ENCODE peak calls at places on chromosome 4, in ten cellular contexts. P, D, G, E, F, A, H, C, R and L are unnamed samples. For H3K27me3 and H3K36me3, the result is how much of the 10 kb centered on the place peaks cover.

GRCh38 chr4:186958951-186959350 is 235.3 kb upstream of the FAT1 start:
- DNase-seq in A (no peak), R (no peak), F (no peak), P (no peak), C (no peak), D (no peak), E (no peak), G (no peak), H (no peak), L (no peak)

GRCh38 chr4:123956204-123956603 is 559.6 kb downstream of the SPRY1 start:
- DNase-seq in G (no peak), P (no peak), D (no peak), F (no peak), C (no peak), H (no peak), R (no peak), E (peak), A (no peak), L (no peak)

GRCh38 chr4:185709802-185710486 is 102.0 kb downstream of the SORBS2 start:
- DNase-seq in G (no peak), R (no peak), E (no peak), P (no peak), C (no peak), D (no peak), H (peak), F (no peak), A (no peak), L (no peak)

GRCh38 chr4:89054627-89055026 is 2.4 kb downstream of the FAM13A start:
- DNase-seq in C (peak), G (no peak), A (no peak), E (no peak), F (no peak), R (no peak), H (no peak), P (no peak), D (no peak), L (no peak)

GRCh38 chr4:105162123-105162796 is 15.6 kb downstream of the TET2 start:
- DNase-seq in F (no peak), R (no peak), G (peak), E (no peak), P (no peak), H (no peak), D (peak), A (no peak), C (peak), L (no peak)

GRCh38 chr4:186719925-186720694 is 3.5 kb downstream of the FAT1 start:
- DNase-seq in C (peak), G (peak), F (peak), D (peak), E (no peak), R (no peak), H (peak), P (no peak), A (no peak), L (no peak)

GRCh38 chr4:55507612-55508011 is 39.1 kb downstream of the CLOCK start:
- DNase-seq in F (no peak), H (no peak), P (no peak), E (no peak), D (no peak), C (no peak), A (no peak), R (no peak), G (no peak), L (no peak)

GRCh38 chr4:55444822-55445221 is 49.1 kb downstream of the TMEM165 start:
- DNase-seq in R (no peak), P (no peak), C (peak), A (peak), D (peak), H (peak), E (no peak), F (no peak), G (no peak), L (no peak)

GRCh38 chr4:88618782-88619485 is 26.7 kb downstream of the HERC3 start:
- DNase-seq in F (no peak), C (no peak), A (no peak), G (no peak), H (no peak), R (no peak), D (no peak), P (no peak), E (no peak), L (no peak)

GRCh38 chr4:101191302-101192098 is 155.8 kb downstream of the PPP3CA start:
- DNase-seq in F (no peak), D (no peak), E (peak), C (no peak), P (peak), A (peak), H (no peak), G (peak), R (peak), L (peak)

GRCh38 chr4:85756938-85757337 is 282.0 kb downstream of the ARHGAP24 start:
- DNase-seq in R (no peak), P (no peak), H (peak), E (no peak), F (peak), C (peak), D (peak), G (peak), A (peak), L (no peak)

GRCh38 chr4:110460074-110460761 is 15.7 kb upstream of the ENPEP start:
- DNase-seq in A (no peak), F (no peak), R (no peak), D (no peak), H (no peak), G (no peak), E (no peak), P (no peak), C (no peak), L (no peak)

GRCh38 chr4:42348247-42348646 is 49.0 kb upstream of the SHISA3 start:
- DNase-seq in A (no peak), H (no peak), P (no peak), R (no peak), E (no peak), C (no peak), F (no peak), D (no peak), G (no peak), L (no peak)

GRCh38 chr4:129972257-129972656 is 876.3 kb downstream of the C4orf33 start:
- DNase-seq in E (no peak), R (no peak), H (no peak), C (no peak), D (no peak), A (no peak), P (no peak), G (peak), F (no peak), L (no peak)

GRCh38 chr4:153342751-153343552 is 1.5 kb upstream of the MND1 start:
- DNase-seq in F (no peak), G (no peak), D (no peak), E (no peak), C (no peak), H (no peak), P (no peak), R (no peak), A (no peak), L (no peak)

GRCh38 chr4:121278811-121279368 is 101.9 kb downstream of the QRFPR start:
- DNase-seq in C (no peak), P (no peak), H (no peak), G (no peak), R (no peak), E (no peak), A (no peak), D (no peak), F (no peak), L (no peak)

GRCh38 chr4:48297447-48297846 is 27.8 kb upstream of the TEC start:
- DNase-seq in G (no peak), F (no peak), A (no peak), H (no peak), P (no peak), R (no peak), C (no peak), E (no peak), D (no peak), L (no peak)

GRCh38 chr4:21954406-21954805 is 5.8 kb upstream of the KCNIP4 start:
- DNase-seq in A (no peak), F (no peak), H (no peak), G (no peak), R (no peak), C (no peak), D (no peak), P (no peak), E (no peak), L (no peak)

GRCh38 chr4:155972098-155972497 is 18.4 kb upstream of the CTSO start:
- DNase-seq in C (peak), H (peak), A (no peak), P (no peak), E (no peak), D (peak), F (no peak), R (no peak), G (peak), L (no peak)

GRCh38 chr4:48127231-48127881 is 6.7 kb downstream of the TXK start:
- DNase-seq in A (no peak), G (peak), D (peak), F (no peak), C (no peak), R (no peak), H (peak), E (no peak), P (no peak), L (no peak)

GRCh38 chr4:107348188-107348872 is 312.2 kb upstream of the DKK2 start:
- DNase-seq in C (no peak), P (no peak), H (no peak), G (no peak), E (no peak), D (no peak), A (no peak), F (no peak), R (no peak), L (no peak)

GRCh38 chr4:33189169-33189568 is 2469.0 kb downstream of the PCDH7 start:
- DNase-seq in F (no peak), D (no peak), R (no peak), G (no peak), E (no peak), H (no peak), C (no peak), P (no peak), A (no peak), L (no peak)

GRCh38 chr4:56463711-56464110 is 3.7 kb upstream of the SRP72 start:
- DNase-seq in C (no peak), R (no peak), E (no peak), G (no peak), H (no peak), A (no peak), P (no peak), F (no peak), D (no peak), L (no peak)

GRCh38 chr4:157832596-157832995 is 340.2 kb downstream of the GASK1B start:
- DNase-seq in H (no peak), R (no peak), F (no peak), D (no peak), A (no peak), C (no peak), P (no peak), E (no peak), G (no peak), L (no peak)

GRCh38 chr4:108762559-108763225 is at the start of gene ETNPPL:
- DNase-seq in A (peak), E (peak), H (peak), D (peak), P (no peak), C (no peak), F (peak), G (peak), R (no peak), L (no peak)

GRCh38 chr4:79917246-79917645 is 155.8 kb downstream of the ANTXR2 start:
- DNase-seq in D (no peak), E (peak), A (peak), P (no peak), H (peak), G (peak), C (peak), R (peak), F (peak), L (no peak)

GRCh38 chr4:64780664-64781063 is 371.4 kb upstream of the TECRL start:
- DNase-seq in H (no peak), P (no peak), R (no peak), G (no peak), C (no peak), F (no peak), A (no peak), E (no peak), D (no peak), L (no peak)

GRCh38 chr4:1783970-1784369 is 9.1 kb upstream of the FGFR3 start:
- DNase-seq in E (no peak), R (no peak), A (no peak), C (peak), F (no peak), G (no peak), D (no peak), P (no peak), H (no peak), L (no peak)

GRCh38 chr4:1784789-1785591 is 8.1 kb upstream of the FGFR3 start:
- DNase-seq in G (no peak), A (peak), E (peak), H (no peak), D (peak), C (peak), R (no peak), F (no peak), P (no peak), L (no peak)

GRCh38 chr4:1784395-1784788 is 8.7 kb upstream of the FGFR3 start:
- DNase-seq in E (no peak), F (no peak), R (no peak), D (no peak), C (no peak), G (no peak), H (no peak), A (no peak), P (no peak), L (no peak)

GRCh38 chr4:1780435-1780834 is 12.7 kb upstream of the FGFR3 start:
- DNase-seq in H (no peak), D (no peak), A (no peak), R (no peak), E (no peak), C (no peak), G (no peak), P (no peak), F (no peak), L (no peak)

GRCh38 chr4:1783011-1783410 is 10.1 kb upstream of the FGFR3 start:
- DNase-seq in E (no peak), R (no peak), D (no peak), G (no peak), H (no peak), A (no peak), P (no peak), C (no peak), F (no peak), L (no peak)
- H3K27me3 ChIP-seq in E (under half), R (under half), D (under half), G (under half), H (under half), A (under half), P (under half), C (under half), F (under half), L (under half)

GRCh38 chr4:127793528-127793927 is 11.4 kb downstream of the HSPA4L start:
- DNase-seq in H (no peak), P (no peak), A (no peak), G (no peak), R (no peak), D (no peak), E (no peak), C (no peak), F (no peak), L (no peak)

GRCh38 chr4:127783026-127783769 is 1.1 kb downstream of the HSPA4L start:
- DNase-seq in C (peak), F (no peak), P (peak), A (peak), H (peak), E (peak), R (peak), G (peak), D (peak), L (peak)

GRCh38 chr4:127783971-127784519 is 1.9 kb downstream of the HSPA4L start:
- DNase-seq in H (no peak), D (no peak), C (peak), R (no peak), G (no peak), P (no peak), E (no peak), A (peak), F (no peak), L (no peak)

DNA sequence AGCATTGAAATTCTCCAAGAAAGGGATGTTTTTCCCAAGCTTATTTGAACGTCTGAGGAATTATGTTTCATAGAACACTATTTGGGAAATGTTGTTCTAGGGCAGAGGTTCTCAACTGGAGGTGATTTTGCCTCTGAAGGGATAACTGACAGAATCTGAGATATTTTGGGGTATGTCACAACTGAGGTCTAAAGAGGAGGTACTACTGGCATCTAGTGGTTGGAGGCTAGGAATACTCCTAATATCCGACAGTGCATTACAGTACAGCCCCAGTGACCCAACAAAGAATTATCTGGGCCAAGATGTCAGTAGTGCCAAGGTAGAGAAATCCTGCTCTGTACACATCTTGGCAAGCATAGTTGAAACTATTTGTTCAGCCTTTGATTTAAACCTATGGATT is 6.4 kb downstream of the HSPA4L start:
- DNase-seq in P (no peak), E (no peak), H (peak), G (peak), F (no peak), D (no peak), A (no peak), R (no peak), C (peak), L (no peak)
- TF ChIP-seq CTCF in P (no peak), E (peak), H (peak), G (peak), F (peak), D (no peak), A (no peak), R (no peak), C (peak), L (peak)

GRCh38 chr4:76754439-76754838 is 143.5 kb downstream of the SOWAHB start:
- DNase-seq in R (no peak), C (no peak), H (no peak), F (no peak), P (no peak), D (no peak), E (no peak), G (no peak), A (no peak), L (no peak)
- H3K36me3 ChIP-seq in R (under half), C (under half), H (under half), F (under half), P (under half), D (under half), E (under half), G (half or more), A (under half), L (under half)

GRCh38 chr4:8662776-8663175 is 70.2 kb downstream of the CPZ start:
- DNase-seq in P (no peak), D (no peak), F (no peak), R (no peak), C (no peak), H (no peak), E (no peak), A (no peak), G (no peak), L (peak)

GRCh38 chr4:8664031-8664805 is 71.7 kb downstream of the CPZ start:
- DNase-seq in F (no peak), D (no peak), P (no peak), C (no peak), H (no peak), A (no peak), G (peak), R (no peak), E (no peak), L (peak)

GRCh38 chr4:8665406-8666360 is 73.1 kb downstream of the CPZ start:
- DNase-seq in C (no peak), P (no peak), E (no peak), R (no peak), A (no peak), F (no peak), D (no peak), H (peak), G (peak), L (peak)

GRCh38 chr4:8666581-8666980 is 74.0 kb downstream of the CPZ start:
- DNase-seq in A (no peak), P (no peak), E (no peak), D (no peak), G (peak), H (no peak), F (no peak), C (no peak), R (no peak), L (peak)

GRCh38 chr4:8664976-8665375 is 72.4 kb downstream of the CPZ start:
- DNase-seq in C (no peak), A (no peak), H (no peak), D (no peak), G (peak), P (no peak), E (no peak), F (no peak), R (no peak), L (peak)
- H3K27me3 ChIP-seq in C (under half), A (under half), H (under half), D (under half), G (under half), P (under half), E (under half), F (under half), R (under half), L (under half)

DNA sequence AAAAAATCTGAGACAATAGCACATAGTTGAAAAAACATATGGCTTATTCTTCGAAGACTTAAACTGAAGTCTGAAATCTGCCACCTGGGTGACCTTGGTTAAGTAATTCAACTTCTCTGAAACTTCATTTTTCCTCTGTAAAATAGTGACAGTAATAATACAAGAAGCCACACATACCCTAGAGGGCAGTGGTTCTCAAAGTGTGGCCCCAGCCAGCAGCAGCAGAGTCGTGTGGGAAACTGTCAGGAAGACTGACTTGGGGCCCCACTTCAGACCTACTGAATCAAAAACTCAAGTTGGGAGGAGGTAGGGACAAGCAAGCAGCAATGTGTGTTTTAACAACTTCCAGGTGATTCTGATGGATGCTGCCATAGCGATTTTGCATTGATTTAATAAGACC is 249.9 kb downstream of the HNRNPD start:
- DNase-seq in H (no peak), E (no peak), A (no peak), R (no peak), F (no peak), P (no peak), G (peak), D (no peak), C (peak), L (no peak)
- TF ChIP-seq CTCF in H (no peak), E (no peak), A (no peak), R (no peak), F (no peak), P (no peak), G (peak), D (no peak), C (peak), L (no peak)

GRCh38 chr4:8470451-8471024 is 30.0 kb downstream of the TRMT44 start:
- DNase-seq in H (no peak), C (no peak), A (no peak), G (no peak), F (no peak), P (no peak), R (no peak), E (no peak), D (no peak), L (no peak)

GRCh38 chr4:8468746-8469535 is 28.4 kb downstream of the TRMT44 start:
- DNase-seq in A (peak), D (peak), C (peak), P (no peak), R (peak), G (peak), F (peak), E (peak), H (peak), L (peak)

GRCh38 chr4:8467016-8467415 is 26.4 kb downstream of the TRMT44 start:
- DNase-seq in F (no peak), D (no peak), C (no peak), A (no peak), R (no peak), G (no peak), H (no peak), P (no peak), E (no peak), L (no peak)

GRCh38 chr4:8471211-8471875 is 30.8 kb downstream of the TRMT44 start:
- DNase-seq in A (no peak), F (no peak), E (no peak), G (no peak), P (no peak), H (no peak), R (no peak), D (no peak), C (no peak), L (no peak)

GRCh38 chr4:8469550-8469949 is 29.0 kb downstream of the TRMT44 start:
- DNase-seq in E (no peak), R (no peak), G (no peak), F (no peak), A (no peak), D (no peak), C (no peak), H (no peak), P (no peak), L (no peak)
- H3K36me3 ChIP-seq in E (half or more), R (under half), G (half or more), F (half or more), A (under half), D (under half), C (under half), H (under half), P (under half), L (half or more)